ENCODE peak calls at places on chromosomes 4 and X, in five cellular contexts. One of them, this sample, is unnamed.

GRCh38 chr4:137896221-137896737 is 345.9 kb downstream of the SLC7A11 start:
- DNase-seq in nucleus accumbens: no peak
- DNase-seq in iris pigment epithelial cell: peak; percentile 55
- DNase-seq in kidney epithelial cell: no peak
- DNase-seq in NCI-H1694: no peak
- DNase-seq in this sample: no peak

GRCh38 chr4:85806346-85806745 is 331.4 kb downstream of the ARHGAP24 start:
- DNase-seq in nucleus accumbens: no peak
- DNase-seq in iris pigment epithelial cell: no peak
- DNase-seq in kidney epithelial cell: no peak
- DNase-seq in NCI-H1694: no peak
- DNase-seq in this sample: no peak

GRCh38 chrX:2342878-2343277 is 157.9 kb downstream of the DHRSX start:
- DNase-seq in kidney epithelial cell: no peak
- DNase-seq in iris pigment epithelial cell: peak; percentile 92
- DNase-seq in NCI-H1694: no peak
- DNase-seq in nucleus accumbens: no peak
- DNase-seq in this sample: no peak

GRCh38 chr4:17055788-17056187 is 157.3 kb upstream of the LDB2 start:
- DNase-seq in NCI-H1694: no peak
- DNase-seq in nucleus accumbens: no peak
- DNase-seq in kidney epithelial cell: no peak
- DNase-seq in iris pigment epithelial cell: peak; percentile 97
- DNase-seq in this sample: no peak

GRCh38 chrX:576904-577303 is 53.7 kb upstream of the SHOX start:
- DNase-seq in NCI-H1694: no peak
- DNase-seq in kidney epithelial cell: no peak
- DNase-seq in iris pigment epithelial cell: no peak
- DNase-seq in nucleus accumbens: no peak
- DNase-seq in this sample: no peak

GRCh38 chr4:78710536-78710935 is 65.6 kb upstream of the BMP2K start:
- DNase-seq in iris pigment epithelial cell: peak; percentile 22
- DNase-seq in kidney epithelial cell: no peak
- DNase-seq in nucleus accumbens: no peak
- DNase-seq in NCI-H1694: no peak
- DNase-seq in this sample: no peak

GRCh38 chrX:118497180-118497814 is 1.7 kb downstream of the DOCK11 start:
- DNase-seq in nucleus accumbens: no peak
- DNase-seq in kidney epithelial cell: no peak
- DNase-seq in NCI-H1694: no peak
- DNase-seq in iris pigment epithelial cell: no peak
- DNase-seq in this sample: peak; percentile 40

GRCh38 chr4:83248486-83248885 is 36.1 kb downstream of the COQ2 start:
- DNase-seq in kidney epithelial cell: no peak
- DNase-seq in nucleus accumbens: no peak
- DNase-seq in iris pigment epithelial cell: no peak
- DNase-seq in NCI-H1694: no peak
- DNase-seq in this sample: no peak

GRCh38 chrX:37302569-37302968 is 46.6 kb upstream of the PRRG1 start:
- DNase-seq in iris pigment epithelial cell: peak; percentile 40
- DNase-seq in NCI-H1694: peak; percentile 1
- DNase-seq in nucleus accumbens: no peak
- DNase-seq in kidney epithelial cell: no peak
- DNase-seq in this sample: peak; percentile 52

GRCh38 chr4:75107703-75108612 is 175.0 kb downstream of the PARM1 start:
- DNase-seq in nucleus accumbens: no peak
- DNase-seq in kidney epithelial cell: no peak
- DNase-seq in NCI-H1694: peak; percentile 20
- DNase-seq in iris pigment epithelial cell: no peak
- DNase-seq in this sample: no peak